ENCODE peak calls at places on chromosomes 4 and X, in ten cellular contexts. One of them, this sample, is unnamed.

GRCh38 chr4:88143504-88143903 is 14.9 kb downstream of the ABCG2 start:
- DNase-seq in lower leg skin: no peak
- DNase-seq in K562: no peak
- DNase-seq in left lung: no peak
- DNase-seq in pancreas: no peak
- DNase-seq in tibial artery: no peak
- DNase-seq in CD8-positive, alpha-beta T cell: no peak
- DNase-seq in H1: no peak
- DNase-seq in SK-N-SH: no peak
- DNase-seq in HL-60: no peak
- DNase-seq in this sample: no peak

GRCh38 chrX:132375941-132376340 is 112.9 kb downstream of the MBNL3 start:
- DNase-seq in lower leg skin: no peak
- DNase-seq in K562: no peak
- DNase-seq in left lung: no peak
- DNase-seq in pancreas: no peak
- DNase-seq in tibial artery: no peak
- DNase-seq in CD8-positive, alpha-beta T cell: no peak
- DNase-seq in H1: no peak
- DNase-seq in SK-N-SH: no peak
- DNase-seq in HL-60: no peak
- DNase-seq in this sample: no peak

GRCh38 chrX:38940547-38940946 is 139.3 kb downstream of the MID1IP1 start:
- DNase-seq in lower leg skin: no peak
- DNase-seq in K562: no peak
- DNase-seq in left lung: no peak
- DNase-seq in pancreas: no peak
- DNase-seq in tibial artery: no peak
- DNase-seq in CD8-positive, alpha-beta T cell: no peak
- DNase-seq in H1: no peak
- DNase-seq in SK-N-SH: no peak
- DNase-seq in HL-60: no peak
- DNase-seq in this sample: no peak

GRCh38 chrX:45852884-45853283 is 652.2 kb upstream of the DIPK2B start:
- DNase-seq in lower leg skin: no peak
- DNase-seq in K562: no peak
- DNase-seq in left lung: no peak
- DNase-seq in pancreas: no peak
- DNase-seq in tibial artery: no peak
- DNase-seq in CD8-positive, alpha-beta T cell: no peak
- DNase-seq in H1: no peak
- DNase-seq in SK-N-SH: no peak
- DNase-seq in HL-60: no peak
- DNase-seq in this sample: no peak

GRCh38 chrX:27807690-27808089 is at the start of gene MAGEB10:
- DNase-seq in lower leg skin: no peak
- DNase-seq in K562: no peak
- DNase-seq in left lung: no peak
- DNase-seq in pancreas: no peak
- DNase-seq in tibial artery: no peak
- DNase-seq in CD8-positive, alpha-beta T cell: no peak
- DNase-seq in H1: no peak
- DNase-seq in SK-N-SH: no peak
- DNase-seq in HL-60: no peak
- DNase-seq in this sample: no peak

GRCh38 chr4:3679851-3680311 is 86.3 kb upstream of the ADRA2C start:
- DNase-seq in lower leg skin: no peak
- DNase-seq in K562: no peak
- DNase-seq in left lung: no peak
- DNase-seq in pancreas: no peak
- DNase-seq in tibial artery: peak; percentile 51
- DNase-seq in CD8-positive, alpha-beta T cell: no peak
- DNase-seq in H1: no peak
- DNase-seq in SK-N-SH: no peak
- DNase-seq in HL-60: no peak
- DNase-seq in this sample: no peak

GRCh38 chrX:23815376-23815775 is 32.4 kb downstream of the SAT1 start:
- DNase-seq in lower leg skin: no peak
- DNase-seq in K562: no peak
- DNase-seq in left lung: no peak
- DNase-seq in pancreas: no peak
- DNase-seq in tibial artery: no peak
- DNase-seq in CD8-positive, alpha-beta T cell: no peak
- DNase-seq in H1: no peak
- DNase-seq in SK-N-SH: no peak
- DNase-seq in HL-60: no peak
- DNase-seq in this sample: no peak

GRCh38 chr4:27318740-27319139 is 458.1 kb downstream of the STIM2 start:
- DNase-seq in lower leg skin: no peak
- DNase-seq in K562: peak; percentile 42
- DNase-seq in left lung: no peak
- DNase-seq in pancreas: peak; percentile 3
- DNase-seq in tibial artery: no peak
- DNase-seq in CD8-positive, alpha-beta T cell: no peak
- DNase-seq in H1: peak; percentile 49
- DNase-seq in SK-N-SH: peak; percentile 11
- DNase-seq in HL-60: no peak
- DNase-seq in this sample: no peak

GRCh38 chr4:95268819-95269565 is 279.8 kb downstream of the UNC5C start:
- DNase-seq in lower leg skin: no peak
- DNase-seq in K562: no peak
- DNase-seq in left lung: no peak
- DNase-seq in pancreas: no peak
- DNase-seq in tibial artery: no peak
- DNase-seq in CD8-positive, alpha-beta T cell: no peak
- DNase-seq in H1: no peak
- DNase-seq in SK-N-SH: no peak
- DNase-seq in HL-60: no peak
- DNase-seq in this sample: no peak

GRCh38 chr4:72031868-72032619 is at the start of gene NPFFR2:
- DNase-seq in lower leg skin: peak; percentile 82
- DNase-seq in K562: peak; percentile 7
- DNase-seq in left lung: peak; percentile 33
- DNase-seq in pancreas: peak; percentile 2
- DNase-seq in tibial artery: no peak
- DNase-seq in CD8-positive, alpha-beta T cell: no peak
- DNase-seq in H1: peak; percentile 29
- DNase-seq in SK-N-SH: peak; percentile 62
- DNase-seq in HL-60: no peak
- DNase-seq in this sample: no peak

GRCh38 chr4:56323386-56323785 is 63.9 kb downstream of the AASDH start:
- DNase-seq in lower leg skin: no peak
- DNase-seq in K562: no peak
- DNase-seq in left lung: no peak
- DNase-seq in pancreas: no peak
- DNase-seq in tibial artery: no peak
- DNase-seq in CD8-positive, alpha-beta T cell: no peak
- DNase-seq in H1: no peak
- DNase-seq in SK-N-SH: no peak
- DNase-seq in HL-60: no peak
- DNase-seq in this sample: no peak

GRCh38 chr4:94591289-94591688 is 139.5 kb downstream of the PDLIM5 start:
- DNase-seq in lower leg skin: no peak
- DNase-seq in K562: no peak
- DNase-seq in left lung: no peak
- DNase-seq in pancreas: no peak
- DNase-seq in tibial artery: no peak
- DNase-seq in CD8-positive, alpha-beta T cell: no peak
- DNase-seq in H1: no peak
- DNase-seq in SK-N-SH: no peak
- DNase-seq in HL-60: no peak
- DNase-seq in this sample: no peak

GRCh38 chrX:17544831-17545230 is 169.8 kb downstream of the NHS start:
- DNase-seq in lower leg skin: no peak
- DNase-seq in K562: no peak
- DNase-seq in left lung: no peak
- DNase-seq in pancreas: no peak
- DNase-seq in tibial artery: no peak
- DNase-seq in CD8-positive, alpha-beta T cell: no peak
- DNase-seq in H1: no peak
- DNase-seq in SK-N-SH: no peak
- DNase-seq in HL-60: no peak
- DNase-seq in this sample: no peak

GRCh38 chr4:168309781-168310180 is 8.8 kb downstream of the DDX60 start:
- DNase-seq in lower leg skin: no peak
- DNase-seq in K562: no peak
- DNase-seq in left lung: no peak
- DNase-seq in pancreas: no peak
- DNase-seq in tibial artery: no peak
- DNase-seq in CD8-positive, alpha-beta T cell: no peak
- DNase-seq in H1: no peak
- DNase-seq in SK-N-SH: peak; percentile 30
- DNase-seq in HL-60: no peak
- DNase-seq in this sample: no peak

GRCh38 chrX:17375361-17375630 is 296 bp downstream of the NHS start:
- DNase-seq in lower leg skin: no peak
- DNase-seq in K562: no peak
- DNase-seq in left lung: no peak
- DNase-seq in pancreas: no peak
- DNase-seq in tibial artery: no peak
- DNase-seq in CD8-positive, alpha-beta T cell: no peak
- DNase-seq in H1: no peak
- DNase-seq in SK-N-SH: no peak
- DNase-seq in HL-60: no peak
- DNase-seq in this sample: no peak

GRCh38 chr4:93334003-93334402 is 494.6 kb upstream of the ATOH1 start:
- DNase-seq in lower leg skin: no peak
- DNase-seq in K562: no peak
- DNase-seq in left lung: no peak
- DNase-seq in pancreas: no peak
- DNase-seq in tibial artery: no peak
- DNase-seq in CD8-positive, alpha-beta T cell: no peak
- DNase-seq in H1: no peak
- DNase-seq in SK-N-SH: no peak
- DNase-seq in HL-60: no peak
- DNase-seq in this sample: no peak

GRCh38 chr4:41600243-41600642 is 62.3 kb downstream of the LIMCH1 start:
- DNase-seq in lower leg skin: no peak
- DNase-seq in K562: no peak
- DNase-seq in left lung: no peak
- DNase-seq in pancreas: no peak
- DNase-seq in tibial artery: no peak
- DNase-seq in CD8-positive, alpha-beta T cell: no peak
- DNase-seq in H1: no peak
- DNase-seq in SK-N-SH: no peak
- DNase-seq in HL-60: no peak
- DNase-seq in this sample: no peak

GRCh38 chrX:148698221-148698620 is 197.8 kb downstream of the AFF2 start:
- DNase-seq in lower leg skin: no peak
- DNase-seq in K562: no peak
- DNase-seq in left lung: no peak
- DNase-seq in pancreas: no peak
- DNase-seq in tibial artery: no peak
- DNase-seq in CD8-positive, alpha-beta T cell: no peak
- DNase-seq in H1: no peak
- DNase-seq in SK-N-SH: no peak
- DNase-seq in HL-60: no peak
- DNase-seq in this sample: no peak

DNA sequence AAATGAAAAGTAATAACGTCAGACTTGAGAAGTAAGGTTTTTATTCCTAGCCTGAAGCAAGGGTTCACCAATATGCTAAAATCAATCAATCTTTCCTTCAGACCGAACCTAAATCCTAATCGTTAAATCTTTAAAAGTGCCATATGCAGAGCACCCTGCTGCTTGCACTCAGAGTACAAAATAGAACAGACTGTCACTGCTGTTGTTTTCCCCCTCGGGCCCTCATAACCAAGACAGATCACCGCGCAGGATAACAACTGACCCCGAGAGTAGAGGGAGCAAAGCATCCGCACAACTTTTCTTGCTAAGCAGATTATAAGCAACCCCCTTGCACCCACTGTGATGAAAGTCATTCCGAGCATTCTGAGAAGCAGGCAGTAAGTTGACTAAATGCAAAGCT is 550.9 kb upstream of the NDST4 start:
- DNase-seq in lower leg skin: no peak
- DNase-seq in K562: no peak
- DNase-seq in left lung: no peak
- DNase-seq in pancreas: no peak
- DNase-seq in tibial artery: no peak
- DNase-seq in CD8-positive, alpha-beta T cell: no peak
- DNase-seq in H1: no peak
- DNase-seq in SK-N-SH: peak; percentile 34
- DNase-seq in HL-60: no peak
- DNase-seq in this sample: no peak
- H3K4me3 ChIP-seq in lower leg skin: no peak overlapping the region
- H3K4me3 ChIP-seq in K562: no peak overlapping the region
- H3K4me3 ChIP-seq in left lung: no peak overlapping the region
- H3K4me3 ChIP-seq in pancreas: no peak overlapping the region
- H3K4me3 ChIP-seq in tibial artery: no peak overlapping the region
- H3K4me3 ChIP-seq in CD8-positive, alpha-beta T cell: no peak overlapping the region
- H3K4me3 ChIP-seq in H1: no peak overlapping the region
- H3K4me3 ChIP-seq in SK-N-SH: no peak overlapping the region
- H3K4me3 ChIP-seq in HL-60: no peak overlapping the region
- H3K4me3 ChIP-seq in this sample: no peak overlapping the region

DNA sequence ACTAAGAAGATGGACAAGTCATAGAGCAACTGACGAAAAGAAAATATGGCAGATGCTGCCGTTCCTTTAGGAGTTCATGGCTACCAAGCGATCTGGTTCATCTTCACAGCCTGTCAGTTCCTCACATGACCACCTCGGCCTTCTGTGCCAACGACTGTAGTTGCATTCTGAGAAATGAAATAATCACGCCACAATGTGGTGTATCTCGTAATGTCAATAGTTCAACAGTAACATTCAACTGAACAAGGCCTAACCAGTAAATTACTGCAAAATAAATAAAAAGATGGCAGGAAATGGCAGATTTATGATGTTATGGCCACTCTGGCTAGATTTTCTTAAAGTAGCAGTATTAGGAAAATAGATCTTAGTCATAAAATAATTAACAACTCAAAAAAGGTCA is 4.4 kb downstream of the GPRIN3 start:
- DNase-seq in lower leg skin: no peak
- DNase-seq in K562: no peak
- DNase-seq in left lung: no peak
- DNase-seq in pancreas: no peak
- DNase-seq in tibial artery: no peak
- DNase-seq in CD8-positive, alpha-beta T cell: peak; percentile 65
- DNase-seq in H1: no peak
- DNase-seq in SK-N-SH: no peak
- DNase-seq in HL-60: no peak
- DNase-seq in this sample: no peak
- TF ChIP-seq CTCF in lower leg skin: no peak
- TF ChIP-seq CTCF in K562: no peak
- TF ChIP-seq CTCF in left lung: no peak
- TF ChIP-seq CTCF in pancreas: no peak
- TF ChIP-seq CTCF in tibial artery: no peak
- TF ChIP-seq CTCF in CD8-positive, alpha-beta T cell: no peak
- TF ChIP-seq CTCF in H1: no peak
- TF ChIP-seq CTCF in SK-N-SH: no peak
- TF ChIP-seq CTCF in HL-60: no peak
- TF ChIP-seq CTCF in this sample: no peak

GRCh38 chr4:54661686-54662085 is 3.9 kb downstream of the KIT start:
- DNase-seq in lower leg skin: no peak
- DNase-seq in K562: no peak
- DNase-seq in left lung: no peak
- DNase-seq in pancreas: no peak
- DNase-seq in tibial artery: no peak
- DNase-seq in CD8-positive, alpha-beta T cell: no peak
- DNase-seq in H1: no peak
- DNase-seq in SK-N-SH: no peak
- DNase-seq in HL-60: no peak
- DNase-seq in this sample: peak; percentile 96
- H3K4me3 ChIP-seq in lower leg skin: no peak overlapping the region
- H3K4me3 ChIP-seq in K562: no peak overlapping the region
- H3K4me3 ChIP-seq in left lung: no peak overlapping the region
- H3K4me3 ChIP-seq in pancreas: no peak overlapping the region
- H3K4me3 ChIP-seq in tibial artery: no peak overlapping the region
- H3K4me3 ChIP-seq in CD8-positive, alpha-beta T cell: no peak overlapping the region
- H3K4me3 ChIP-seq in H1: no peak overlapping the region
- H3K4me3 ChIP-seq in SK-N-SH: no peak overlapping the region
- H3K4me3 ChIP-seq in HL-60: no peak overlapping the region
- H3K4me3 ChIP-seq in this sample: no peak overlapping the region

GRCh38 chrX:98452456-98452855 is 1568.7 kb downstream of the RPA4 start:
- DNase-seq in lower leg skin: no peak
- DNase-seq in K562: no peak
- DNase-seq in left lung: no peak
- DNase-seq in pancreas: no peak
- DNase-seq in tibial artery: no peak
- DNase-seq in CD8-positive, alpha-beta T cell: no peak
- DNase-seq in H1: no peak
- DNase-seq in SK-N-SH: no peak
- DNase-seq in HL-60: no peak
- DNase-seq in this sample: no peak
- TF ChIP-seq CTCF in lower leg skin: no peak
- TF ChIP-seq CTCF in K562: no peak
- TF ChIP-seq CTCF in left lung: no peak
- TF ChIP-seq CTCF in pancreas: no peak
- TF ChIP-seq CTCF in tibial artery: no peak
- TF ChIP-seq CTCF in CD8-positive, alpha-beta T cell: no peak
- TF ChIP-seq CTCF in H1: no peak
- TF ChIP-seq CTCF in SK-N-SH: no peak
- TF ChIP-seq CTCF in HL-60: no peak
- TF ChIP-seq CTCF in this sample: no peak

This sample was measured in BJ.